ENCODE peak calls at places on chromosomes 2 and 18, in four cellular contexts. X is K562, P is Peyer's patch, T is HCT116. W is an unnamed sample.

GRCh38 chr2:190465060-190465459 is 56.9 kb downstream of the MFSD6 start:
- DNase-seq in X (no peak), P (no peak), T (no peak), W (no peak)

GRCh38 chr2:163800889-163801498 is 65.2 kb upstream of the FIGN start:
- DNase-seq in X (no peak), P (no peak), T (no peak), W (no peak)

GRCh38 chr2:102453497-102453896 is 19.5 kb upstream of the SLC9A4 start:
- DNase-seq in X (no peak), P (no peak), T (no peak), W (no peak)

GRCh38 chr2:241965931-241966412 is 96.4 kb downstream of the RTP5 start:
- DNase-seq in X (peak), P (peak), T (peak), W (no peak)

GRCh38 chr2:28325567-28326468 is 66.8 kb upstream of the FOSL2 start:
- DNase-seq in X (peak), P (no peak), T (peak), W (peak)

GRCh38 chr2:55026202-55026601 is 24.0 kb downstream of the RTN4 start:
- DNase-seq in X (no peak), P (no peak), T (no peak), W (no peak)

GRCh38 chr2:176293334-176293733 is 24.1 kb downstream of the MTX2 start:
- DNase-seq in X (no peak), P (no peak), T (no peak), W (no peak)

GRCh38 chr2:233651430-233651829 is 15.2 kb downstream of the UGT1A10 start:
- DNase-seq in X (no peak), P (no peak), T (no peak), W (no peak)

GRCh38 chr2:20584637-20585321 is 66.1 kb downstream of the HS1BP3 start:
- DNase-seq in X (peak), P (no peak), T (peak), W (no peak)

GRCh38 chr2:222423632-222424280 is 587 bp upstream of the SGPP2 start:
- DNase-seq in X (no peak), P (no peak), T (no peak), W (no peak)

GRCh38 chr2:239473211-239473805 is 72.5 kb upstream of the HDAC4 start:
- DNase-seq in X (no peak), P (no peak), T (no peak), W (no peak)

GRCh38 chr2:174546519-174547506 is 50.8 kb downstream of the WIPF1 start:
- DNase-seq in X (peak), P (no peak), T (peak), W (no peak)

GRCh38 chr18:63365909-63366269 is 1.1 kb downstream of the KDSR start:
- DNase-seq in X (no peak), P (peak), T (no peak), W (no peak)

GRCh38 chr2:104289646-104290565 is 564.0 kb upstream of the POU3F3 start:
- DNase-seq in X (no peak), P (no peak), T (no peak), W (no peak)

GRCh38 chr2:119476301-119477117 is 44.9 kb downstream of the TMEM37 start:
- DNase-seq in X (peak), P (no peak), T (peak), W (peak)

GRCh38 chr2:160859086-160859485 is 301.1 kb upstream of the TANK start:
- DNase-seq in X (no peak), P (no peak), T (no peak), W (no peak)

GRCh38 chr2:172938713-172939375 is 136.8 kb upstream of the MAP3K20 start:
- DNase-seq in X (no peak), P (no peak), T (no peak), W (no peak)

GRCh38 chr18:12290086-12290485 is 18.0 kb upstream of the TUBB6 start:
- DNase-seq in X (no peak), P (peak), T (no peak), W (no peak)

GRCh38 chr18:34929336-34929780 is 111.9 kb upstream of the MAPRE2 start:
- DNase-seq in X (peak), P (no peak), T (peak), W (no peak)

GRCh38 chr18:11118051-11118450 is 31.3 kb downstream of the PIEZO2 start:
- DNase-seq in X (no peak), P (no peak), T (no peak), W (no peak)

GRCh38 chr2:65728477-65729180 is 296.2 kb upstream of the SPRED2 start:
- DNase-seq in X (no peak), P (no peak), T (peak), W (no peak)

GRCh38 chr18:68409585-68409984 is 305.3 kb downstream of the TMX3 start:
- DNase-seq in X (no peak), P (no peak), T (no peak), W (no peak)

GRCh38 chr2:215002500-215002899 is 135.9 kb downstream of the ABCA12 start:
- DNase-seq in X (peak), P (no peak), T (peak), W (no peak)

GRCh38 chr2:158459161-158460003 is 2.6 kb downstream of the PKP4 start:
- DNase-seq in X (no peak), P (no peak), T (no peak), W (no peak)

GRCh38 chr2:158456309-158457066 is at the start of the genes CCDC148 and PKP4:
- DNase-seq in X (peak), P (peak), T (peak), W (peak)

GRCh38 chr2:158457826-158458616 is 1.3 kb downstream of the PKP4 start:
- DNase-seq in X (peak), P (peak), T (no peak), W (peak)

GRCh38 chr2:158457092-158457825 is 507 bp downstream of the PKP4 start:
- DNase-seq in X (peak), P (peak), T (no peak), W (peak)

GRCh38 chr2:158458617-158458920 is 1.8 kb downstream of the PKP4 start:
- DNase-seq in X (no peak), P (no peak), T (no peak), W (no peak)
- TF ChIP-seq CTCF in X (no peak), P (no peak), T (no peak), W (no peak)

GRCh38 chr2:169546756-169547155 is 26.9 kb downstream of the FASTKD1 start:
- DNase-seq in X (no peak), P (no peak), T (no peak), W (no peak)
- TF ChIP-seq POLR2A in X (no peak), P (no peak), T (no peak), W (no peak)

GRCh38 chr2:145546091-145546490 is 1026.2 kb upstream of the ZEB2 start:
- DNase-seq in X (peak), P (no peak), T (peak), W (no peak)
- TF ChIP-seq CTCF in X (no peak), P (no peak), T (peak), W (no peak)

GRCh38 chr2:24792874-24793751 is at the start of the genes CENPO and PTRHD1:
- DNase-seq in X (peak), P (peak), T (peak), W (peak)
- TF ChIP-seq POLR2A in X (peak), P (peak), T (peak), W (no peak)

DNA sequence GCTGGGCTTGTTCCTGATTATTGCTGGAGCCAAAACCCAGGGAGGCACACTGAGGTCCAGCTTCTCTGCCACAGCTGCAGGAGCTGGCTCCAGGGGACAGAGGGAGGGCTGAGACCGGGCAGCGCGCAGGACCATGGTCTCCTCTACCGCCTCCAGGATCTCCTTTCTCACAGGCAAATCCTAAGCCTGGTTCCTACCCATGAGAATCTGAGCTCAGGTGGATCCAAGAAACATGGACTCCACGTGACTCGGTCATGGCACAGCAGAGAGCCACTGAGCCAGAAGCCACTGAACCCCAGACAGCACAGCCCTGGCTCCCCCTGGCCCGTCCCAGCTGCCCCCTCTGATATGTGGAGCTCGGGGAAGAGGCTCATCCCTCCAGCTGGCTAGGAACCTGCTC is 653.4 kb upstream of the ID2 start:
- DNase-seq in X (no peak), P (no peak), T (no peak), W (peak)
- TF ChIP-seq CTCF in X (no peak), P (no peak), T (no peak), W (no peak)

W was measured in lower leg skin.